ENCODE peak calls at places on chromosome 9, in eight cellular contexts. One of them, this sample, is unnamed.

GRCh38 chr9:120868339-120868675 is 8.7 kb downstream of the PHF19 start:
- DNase-seq in AG04450: no peak
- DNase-seq in endothelial cell of umbilical vein: no peak
- DNase-seq in thyroid gland: no peak
- DNase-seq in tibial artery: no peak
- DNase-seq in sigmoid colon: no peak
- DNase-seq in psoas muscle: no peak
- DNase-seq in uterus: no peak
- DNase-seq in this sample: no peak

GRCh38 chr9:114718801-114719221 is 36.8 kb upstream of the TEX48 start:
- DNase-seq in psoas muscle: no peak
- DNase-seq in AG04450: no peak
- DNase-seq in tibial artery: no peak
- DNase-seq in uterus: no peak
- DNase-seq in endothelial cell of umbilical vein: no peak
- DNase-seq in thyroid gland: no peak
- DNase-seq in sigmoid colon: no peak
- DNase-seq in this sample: no peak

GRCh38 chr9:116763665-116764064 is 76.6 kb downstream of the TRIM32 start:
- DNase-seq in endothelial cell of umbilical vein: no peak
- DNase-seq in uterus: no peak
- DNase-seq in thyroid gland: no peak
- DNase-seq in tibial artery: no peak
- DNase-seq in psoas muscle: no peak
- DNase-seq in sigmoid colon: no peak
- DNase-seq in AG04450: no peak
- DNase-seq in this sample: no peak

GRCh38 chr9:125183054-125183453 is 6.5 kb downstream of the PPP6C start:
- DNase-seq in psoas muscle: no peak
- DNase-seq in endothelial cell of umbilical vein: peak
- DNase-seq in AG04450: no peak
- DNase-seq in thyroid gland: no peak
- DNase-seq in tibial artery: no peak
- DNase-seq in sigmoid colon: no peak
- DNase-seq in uterus: no peak
- DNase-seq in this sample: no peak

GRCh38 chr9:129509508-129509907 is 111.4 kb downstream of the C9orf50 start:
- DNase-seq in tibial artery: no peak
- DNase-seq in sigmoid colon: no peak
- DNase-seq in psoas muscle: no peak
- DNase-seq in endothelial cell of umbilical vein: peak
- DNase-seq in AG04450: peak
- DNase-seq in thyroid gland: no peak
- DNase-seq in uterus: no peak
- DNase-seq in this sample: no peak

GRCh38 chr9:121924700-121925099 is 168.4 kb downstream of the TTLL11 start:
- DNase-seq in tibial artery: no peak
- DNase-seq in AG04450: no peak
- DNase-seq in sigmoid colon: no peak
- DNase-seq in thyroid gland: peak
- DNase-seq in endothelial cell of umbilical vein: no peak
- DNase-seq in uterus: no peak
- DNase-seq in psoas muscle: no peak
- DNase-seq in this sample: no peak

GRCh38 chr9:114894801-114895433 is 35.5 kb downstream of the TNFSF8 start:
- DNase-seq in sigmoid colon: no peak
- DNase-seq in uterus: no peak
- DNase-seq in psoas muscle: no peak
- DNase-seq in endothelial cell of umbilical vein: peak
- DNase-seq in AG04450: peak
- DNase-seq in thyroid gland: no peak
- DNase-seq in tibial artery: no peak
- DNase-seq in this sample: no peak

GRCh38 chr9:22005083-22005699 is 3.9 kb downstream of the CDKN2B start:
- DNase-seq in thyroid gland: no peak
- DNase-seq in AG04450: no peak
- DNase-seq in endothelial cell of umbilical vein: peak
- DNase-seq in uterus: no peak
- DNase-seq in tibial artery: no peak
- DNase-seq in psoas muscle: no peak
- DNase-seq in sigmoid colon: no peak
- DNase-seq in this sample: no peak

GRCh38 chr9:90546200-90546599 is 96.4 kb downstream of the DIRAS2 start:
- DNase-seq in thyroid gland: peak
- DNase-seq in uterus: peak
- DNase-seq in endothelial cell of umbilical vein: no peak
- DNase-seq in AG04450: peak
- DNase-seq in tibial artery: no peak
- DNase-seq in sigmoid colon: no peak
- DNase-seq in psoas muscle: no peak
- DNase-seq in this sample: no peak

GRCh38 chr9:83505282-83505681 is 32.9 kb downstream of the FRMD3 start:
- DNase-seq in uterus: no peak
- DNase-seq in psoas muscle: no peak
- DNase-seq in tibial artery: no peak
- DNase-seq in endothelial cell of umbilical vein: no peak
- DNase-seq in thyroid gland: no peak
- DNase-seq in sigmoid colon: no peak
- DNase-seq in AG04450: no peak
- DNase-seq in this sample: no peak

GRCh38 chr9:127506814-127507750 is 55.8 kb downstream of the LRSAM1 start:
- DNase-seq in psoas muscle: no peak
- DNase-seq in AG04450: no peak
- DNase-seq in uterus: no peak
- DNase-seq in tibial artery: peak
- DNase-seq in sigmoid colon: no peak
- DNase-seq in endothelial cell of umbilical vein: no peak
- DNase-seq in thyroid gland: no peak
- DNase-seq in this sample: no peak

GRCh38 chr9:79325501-79325900 is 246.3 kb upstream of the TLE4 start:
- DNase-seq in uterus: no peak
- DNase-seq in sigmoid colon: no peak
- DNase-seq in AG04450: no peak
- DNase-seq in psoas muscle: no peak
- DNase-seq in tibial artery: no peak
- DNase-seq in thyroid gland: no peak
- DNase-seq in endothelial cell of umbilical vein: peak
- DNase-seq in this sample: no peak

GRCh38 chr9:129317179-129318011 is 139.3 kb upstream of the IER5L start:
- DNase-seq in psoas muscle: peak
- DNase-seq in sigmoid colon: peak
- DNase-seq in thyroid gland: peak
- DNase-seq in uterus: peak
- DNase-seq in tibial artery: peak
- DNase-seq in AG04450: no peak
- DNase-seq in endothelial cell of umbilical vein: no peak
- DNase-seq in this sample: peak

GRCh38 chr9:32255026-32255425 is 129.4 kb upstream of the ACO1 start:
- DNase-seq in thyroid gland: no peak
- DNase-seq in psoas muscle: no peak
- DNase-seq in sigmoid colon: no peak
- DNase-seq in endothelial cell of umbilical vein: no peak
- DNase-seq in AG04450: no peak
- DNase-seq in uterus: no peak
- DNase-seq in tibial artery: no peak
- DNase-seq in this sample: no peak

GRCh38 chr9:106878943-106879916 is 16.3 kb downstream of the ZNF462 start:
- DNase-seq in uterus: peak
- DNase-seq in AG04450: peak
- DNase-seq in tibial artery: peak
- DNase-seq in endothelial cell of umbilical vein: peak
- DNase-seq in thyroid gland: peak
- DNase-seq in sigmoid colon: peak
- DNase-seq in psoas muscle: peak
- DNase-seq in this sample: peak

GRCh38 chr9:100160021-100160420 is 61.0 kb downstream of the INVS start:
- DNase-seq in endothelial cell of umbilical vein: no peak
- DNase-seq in AG04450: no peak
- DNase-seq in thyroid gland: no peak
- DNase-seq in sigmoid colon: no peak
- DNase-seq in uterus: no peak
- DNase-seq in psoas muscle: no peak
- DNase-seq in tibial artery: no peak
- DNase-seq in this sample: no peak

GRCh38 chr9:73180373-73180772 is 28.7 kb downstream of the ANXA1 start:
- DNase-seq in AG04450: no peak
- DNase-seq in endothelial cell of umbilical vein: no peak
- DNase-seq in sigmoid colon: no peak
- DNase-seq in uterus: no peak
- DNase-seq in thyroid gland: no peak
- DNase-seq in psoas muscle: no peak
- DNase-seq in tibial artery: no peak
- DNase-seq in this sample: no peak

GRCh38 chr9:35526087-35526801 is 36.3 kb downstream of the RUSC2 start:
- DNase-seq in endothelial cell of umbilical vein: peak
- DNase-seq in thyroid gland: no peak
- DNase-seq in sigmoid colon: no peak
- DNase-seq in AG04450: no peak
- DNase-seq in uterus: no peak
- DNase-seq in tibial artery: no peak
- DNase-seq in psoas muscle: no peak
- DNase-seq in this sample: no peak

DNA sequence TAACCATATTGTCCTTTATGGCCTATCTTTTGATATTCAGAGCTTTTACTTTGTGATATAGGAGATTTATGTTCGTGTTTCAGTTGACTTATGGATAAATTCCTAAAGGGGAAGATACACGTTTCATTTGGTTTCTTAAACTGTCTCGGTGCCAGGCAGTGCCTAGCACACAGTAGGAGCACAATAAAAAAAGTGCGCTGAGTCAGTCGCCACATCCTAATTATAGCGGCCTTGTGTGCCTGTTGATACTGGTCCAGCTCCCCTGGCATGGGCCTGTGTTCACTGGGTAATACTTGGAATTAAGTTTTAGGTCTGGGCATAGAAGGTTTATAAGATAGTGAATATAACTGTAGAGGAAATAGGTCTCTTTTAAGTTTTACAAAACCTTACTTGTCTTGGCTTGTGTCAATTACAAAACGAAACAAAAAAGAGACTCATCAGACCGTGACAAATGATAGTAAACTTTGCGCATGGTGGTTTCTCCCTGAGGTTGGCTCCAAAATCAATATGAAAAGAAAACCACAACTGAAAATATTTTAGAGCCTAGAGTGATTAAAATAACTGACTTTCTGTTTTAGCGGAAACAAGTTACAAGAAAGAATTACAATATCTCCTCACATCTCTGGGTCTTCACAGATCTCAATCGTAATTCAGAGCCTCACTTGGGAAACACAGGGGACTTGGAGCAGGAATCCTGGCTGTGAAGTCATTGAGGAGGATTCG is 84.8 kb downstream of the MVB12B start:
- DNase-seq in tibial artery: no peak
- DNase-seq in sigmoid colon: no peak
- DNase-seq in thyroid gland: no peak
- DNase-seq in uterus: no peak
- DNase-seq in psoas muscle: no peak
- DNase-seq in endothelial cell of umbilical vein: no peak
- DNase-seq in AG04450: no peak
- DNase-seq in this sample: no peak
- H3K27ac ChIP-seq in tibial artery: no peak
- H3K27ac ChIP-seq in sigmoid colon: no peak
- H3K27ac ChIP-seq in thyroid gland: peak
- H3K27ac ChIP-seq in uterus: no peak
- H3K27ac ChIP-seq in psoas muscle: no peak
- H3K27ac ChIP-seq in endothelial cell of umbilical vein: no peak
- H3K27ac ChIP-seq in AG04450: no peak
- H3K27ac ChIP-seq in this sample: no peak

GRCh38 chr9:36665921-36666429 is 93.3 kb downstream of the MELK start:
- DNase-seq in sigmoid colon: no peak
- DNase-seq in psoas muscle: no peak
- DNase-seq in endothelial cell of umbilical vein: peak
- DNase-seq in thyroid gland: no peak
- DNase-seq in AG04450: no peak
- DNase-seq in uterus: no peak
- DNase-seq in tibial artery: no peak
- DNase-seq in this sample: no peak
- H3K27ac ChIP-seq in sigmoid colon: no peak
- H3K27ac ChIP-seq in psoas muscle: no peak
- H3K27ac ChIP-seq in endothelial cell of umbilical vein: peak
- H3K27ac ChIP-seq in thyroid gland: no peak
- H3K27ac ChIP-seq in AG04450: no peak
- H3K27ac ChIP-seq in uterus: no peak
- H3K27ac ChIP-seq in tibial artery: no peak
- H3K27ac ChIP-seq in this sample: no peak

DNA sequence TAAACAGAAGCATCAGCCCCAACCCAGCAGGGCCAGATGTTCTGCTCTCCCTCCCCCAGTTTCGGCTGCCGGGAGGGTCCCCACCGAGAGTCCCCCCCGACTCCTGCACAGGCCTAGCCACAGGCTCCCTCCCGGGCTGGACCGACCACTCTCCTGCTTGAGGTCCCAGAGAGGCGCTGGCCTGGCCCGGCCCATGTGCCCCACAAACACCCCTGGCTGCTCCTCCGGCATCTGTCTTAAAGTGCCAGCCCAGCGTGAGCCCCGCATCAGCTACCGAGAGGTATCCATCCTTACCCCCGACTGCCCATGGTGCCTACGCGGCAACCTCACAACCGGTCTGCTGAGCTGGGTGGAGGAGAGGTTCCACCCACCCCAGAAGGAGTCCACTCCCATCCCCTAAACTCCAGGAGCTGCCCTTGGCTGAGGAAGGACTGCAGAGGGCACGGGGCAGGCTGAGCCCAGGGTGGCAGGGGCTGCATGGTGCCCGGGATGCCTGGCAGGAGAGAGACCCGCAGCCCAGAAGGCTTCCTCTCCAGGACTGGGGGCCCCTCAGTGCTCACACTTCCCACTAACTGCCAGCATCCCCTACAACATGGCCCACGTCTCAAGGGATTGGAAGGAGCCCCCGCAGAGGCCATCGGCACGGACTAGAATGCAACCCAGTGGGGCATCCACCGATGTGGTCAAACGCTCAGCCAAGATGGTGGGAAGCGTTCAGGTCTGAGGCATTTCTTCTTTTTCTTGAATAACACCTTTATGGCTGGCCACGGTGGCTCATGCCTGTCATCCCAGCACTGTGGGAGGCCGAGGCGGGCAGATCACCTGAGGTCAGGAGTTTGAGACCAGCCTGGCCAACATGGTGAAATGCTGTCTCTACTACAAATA is 15.6 kb upstream of the EGFL7 start:
- DNase-seq in tibial artery: no peak
- DNase-seq in thyroid gland: no peak
- DNase-seq in endothelial cell of umbilical vein: no peak
- DNase-seq in psoas muscle: no peak
- DNase-seq in sigmoid colon: no peak
- DNase-seq in uterus: no peak
- DNase-seq in AG04450: no peak
- DNase-seq in this sample: no peak
- H3K27ac ChIP-seq in tibial artery: no peak
- H3K27ac ChIP-seq in thyroid gland: peak
- H3K27ac ChIP-seq in endothelial cell of umbilical vein: peak
- H3K27ac ChIP-seq in psoas muscle: peak
- H3K27ac ChIP-seq in sigmoid colon: peak
- H3K27ac ChIP-seq in uterus: peak
- H3K27ac ChIP-seq in AG04450: no peak
- H3K27ac ChIP-seq in this sample: peak

DNA sequence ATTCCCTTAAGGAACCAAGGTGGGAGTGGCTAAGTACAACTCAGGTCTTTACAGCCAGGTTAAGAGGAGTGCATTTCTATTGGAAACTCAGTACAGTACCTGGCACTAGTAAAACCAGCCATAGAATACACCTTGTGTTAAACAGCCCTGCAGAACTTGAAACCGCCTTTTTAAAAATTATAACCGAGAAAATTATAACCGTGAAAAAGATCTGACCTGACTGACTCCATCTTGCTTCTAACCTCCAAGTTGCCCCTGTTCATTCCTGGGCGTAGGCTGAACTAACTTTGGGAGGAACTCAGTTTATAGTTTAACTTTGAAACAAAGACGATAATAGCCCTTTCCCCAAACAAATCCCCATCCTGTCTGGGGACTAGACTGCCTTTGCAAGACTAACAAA is 132.3 kb downstream of the SUSD1 start:
- DNase-seq in endothelial cell of umbilical vein: no peak
- DNase-seq in thyroid gland: no peak
- DNase-seq in tibial artery: no peak
- DNase-seq in psoas muscle: no peak
- DNase-seq in AG04450: no peak
- DNase-seq in sigmoid colon: no peak
- DNase-seq in uterus: no peak
- DNase-seq in this sample: no peak
- H3K27ac ChIP-seq in endothelial cell of umbilical vein: peak
- H3K27ac ChIP-seq in thyroid gland: no peak
- H3K27ac ChIP-seq in tibial artery: no peak
- H3K27ac ChIP-seq in psoas muscle: no peak
- H3K27ac ChIP-seq in AG04450: peak
- H3K27ac ChIP-seq in sigmoid colon: no peak
- H3K27ac ChIP-seq in uterus: no peak
- H3K27ac ChIP-seq in this sample: no peak